ENCODE peak calls at places on chromosomes 2 and 18, in ten cellular contexts. One of them, this sample, is unnamed. For H3K27me3 and H3K36me3, the result is how much of the 10 kb centered on the place peaks cover.

GRCh38 chr2:217247511-217247910 is 387.6 kb upstream of the TNP1 start:
- ATAC-seq in PC-3: no peak
- ATAC-seq in left lung: no peak
- ATAC-seq in lower lobe of right lung: no peak
- ATAC-seq in CD8-positive, alpha-beta T cell: no peak
- ATAC-seq in lung: no peak
- ATAC-seq in psoas muscle: peak
- ATAC-seq in pancreas: no peak
- ATAC-seq in body of pancreas: no peak
- ATAC-seq in heart left ventricle: no peak
- ATAC-seq in this sample: no peak

GRCh38 chr2:196914867-196915465 is 11.5 kb downstream of the PGAP1 start:
- ATAC-seq in PC-3: no peak
- ATAC-seq in left lung: no peak
- ATAC-seq in lower lobe of right lung: no peak
- ATAC-seq in CD8-positive, alpha-beta T cell: peak
- ATAC-seq in lung: no peak
- ATAC-seq in psoas muscle: no peak
- ATAC-seq in pancreas: no peak
- ATAC-seq in body of pancreas: no peak
- ATAC-seq in heart left ventricle: no peak
- ATAC-seq in this sample: no peak

GRCh38 chr2:196431957-196432356 is 207.6 kb upstream of the CCDC150 start:
- ATAC-seq in PC-3: peak
- ATAC-seq in left lung: no peak
- ATAC-seq in lower lobe of right lung: no peak
- ATAC-seq in CD8-positive, alpha-beta T cell: no peak
- ATAC-seq in lung: no peak
- ATAC-seq in psoas muscle: no peak
- ATAC-seq in pancreas: no peak
- ATAC-seq in body of pancreas: no peak
- ATAC-seq in heart left ventricle: no peak
- ATAC-seq in this sample: no peak

GRCh38 chr2:146370821-146371220 is 1474.0 kb upstream of the ACVR2A start:
- ATAC-seq in PC-3: peak
- ATAC-seq in left lung: no peak
- ATAC-seq in lower lobe of right lung: no peak
- ATAC-seq in CD8-positive, alpha-beta T cell: no peak
- ATAC-seq in lung: no peak
- ATAC-seq in psoas muscle: no peak
- ATAC-seq in pancreas: no peak
- ATAC-seq in body of pancreas: no peak
- ATAC-seq in heart left ventricle: no peak
- ATAC-seq in this sample: no peak

GRCh38 chr2:6791682-6792081 is 74.0 kb downstream of the CMPK2 start:
- ATAC-seq in PC-3: no peak
- ATAC-seq in left lung: no peak
- ATAC-seq in lower lobe of right lung: no peak
- ATAC-seq in CD8-positive, alpha-beta T cell: no peak
- ATAC-seq in lung: no peak
- ATAC-seq in psoas muscle: no peak
- ATAC-seq in pancreas: no peak
- ATAC-seq in body of pancreas: no peak
- ATAC-seq in heart left ventricle: no peak
- ATAC-seq in this sample: no peak

GRCh38 chr2:219434718-219435525 is at the start of gene SPEG:
- ATAC-seq in PC-3: no peak
- ATAC-seq in left lung: peak
- ATAC-seq in lower lobe of right lung: peak
- ATAC-seq in CD8-positive, alpha-beta T cell: peak
- ATAC-seq in lung: peak
- ATAC-seq in psoas muscle: peak
- ATAC-seq in pancreas: peak
- ATAC-seq in body of pancreas: no peak
- ATAC-seq in heart left ventricle: peak
- ATAC-seq in this sample: no peak

GRCh38 chr2:134412639-134412999 is 158.7 kb downstream of the MGAT5 start:
- ATAC-seq in PC-3: no peak
- ATAC-seq in left lung: no peak
- ATAC-seq in lower lobe of right lung: no peak
- ATAC-seq in CD8-positive, alpha-beta T cell: no peak
- ATAC-seq in lung: no peak
- ATAC-seq in psoas muscle: no peak
- ATAC-seq in pancreas: peak
- ATAC-seq in body of pancreas: peak
- ATAC-seq in heart left ventricle: no peak
- ATAC-seq in this sample: no peak

GRCh38 chr18:28127228-28127627 is 49.7 kb downstream of the CDH2 start:
- ATAC-seq in PC-3: no peak
- ATAC-seq in left lung: no peak
- ATAC-seq in lower lobe of right lung: no peak
- ATAC-seq in CD8-positive, alpha-beta T cell: no peak
- ATAC-seq in lung: no peak
- ATAC-seq in psoas muscle: no peak
- ATAC-seq in pancreas: no peak
- ATAC-seq in body of pancreas: no peak
- ATAC-seq in heart left ventricle: peak
- ATAC-seq in this sample: no peak

GRCh38 chr2:20421988-20422678 is 24.7 kb upstream of the RHOB start:
- ATAC-seq in PC-3: peak
- ATAC-seq in left lung: peak
- ATAC-seq in lower lobe of right lung: peak
- ATAC-seq in CD8-positive, alpha-beta T cell: no peak
- ATAC-seq in lung: peak
- ATAC-seq in psoas muscle: peak
- ATAC-seq in pancreas: peak
- ATAC-seq in body of pancreas: peak
- ATAC-seq in heart left ventricle: peak
- ATAC-seq in this sample: peak

GRCh38 chr2:120419955-120420354 is 74.0 kb downstream of the INHBB start:
- ATAC-seq in PC-3: no peak
- ATAC-seq in left lung: no peak
- ATAC-seq in lower lobe of right lung: no peak
- ATAC-seq in CD8-positive, alpha-beta T cell: no peak
- ATAC-seq in lung: no peak
- ATAC-seq in psoas muscle: no peak
- ATAC-seq in pancreas: no peak
- ATAC-seq in body of pancreas: no peak
- ATAC-seq in heart left ventricle: no peak
- ATAC-seq in this sample: no peak

GRCh38 chr2:12448846-12449480 is 267.8 kb upstream of the TRIB2 start:
- ATAC-seq in PC-3: no peak
- ATAC-seq in left lung: no peak
- ATAC-seq in lower lobe of right lung: no peak
- ATAC-seq in CD8-positive, alpha-beta T cell: no peak
- ATAC-seq in lung: no peak
- ATAC-seq in psoas muscle: no peak
- ATAC-seq in pancreas: no peak
- ATAC-seq in body of pancreas: no peak
- ATAC-seq in heart left ventricle: no peak
- ATAC-seq in this sample: no peak

GRCh38 chr2:213932-214693 is 49.7 kb downstream of the SH3YL1 start:
- ATAC-seq in PC-3: peak
- ATAC-seq in left lung: no peak
- ATAC-seq in lower lobe of right lung: no peak
- ATAC-seq in CD8-positive, alpha-beta T cell: no peak
- ATAC-seq in lung: no peak
- ATAC-seq in psoas muscle: no peak
- ATAC-seq in pancreas: peak
- ATAC-seq in body of pancreas: peak
- ATAC-seq in heart left ventricle: peak
- ATAC-seq in this sample: no peak

GRCh38 chr18:76380791-76381405 is 114.1 kb downstream of the ZNF516 start:
- ATAC-seq in PC-3: no peak
- ATAC-seq in left lung: no peak
- ATAC-seq in lower lobe of right lung: no peak
- ATAC-seq in CD8-positive, alpha-beta T cell: no peak
- ATAC-seq in lung: no peak
- ATAC-seq in psoas muscle: no peak
- ATAC-seq in pancreas: peak
- ATAC-seq in body of pancreas: no peak
- ATAC-seq in heart left ventricle: no peak
- ATAC-seq in this sample: no peak

GRCh38 chr2:196076778-196077568 is 8.3 kb upstream of the DNAH7 start:
- ATAC-seq in PC-3: no peak
- ATAC-seq in left lung: no peak
- ATAC-seq in lower lobe of right lung: no peak
- ATAC-seq in CD8-positive, alpha-beta T cell: no peak
- ATAC-seq in lung: no peak
- ATAC-seq in psoas muscle: no peak
- ATAC-seq in pancreas: no peak
- ATAC-seq in body of pancreas: no peak
- ATAC-seq in heart left ventricle: no peak
- ATAC-seq in this sample: no peak

GRCh38 chr18:58803978-58804377 is 60.7 kb upstream of the ZNF532 start:
- ATAC-seq in PC-3: no peak
- ATAC-seq in left lung: no peak
- ATAC-seq in lower lobe of right lung: no peak
- ATAC-seq in CD8-positive, alpha-beta T cell: no peak
- ATAC-seq in lung: no peak
- ATAC-seq in psoas muscle: no peak
- ATAC-seq in pancreas: no peak
- ATAC-seq in body of pancreas: no peak
- ATAC-seq in heart left ventricle: no peak
- ATAC-seq in this sample: no peak

GRCh38 chr2:70903641-70904340 is 31.9 kb upstream of the ATP6V1B1 start:
- ATAC-seq in PC-3: no peak
- ATAC-seq in left lung: no peak
- ATAC-seq in lower lobe of right lung: no peak
- ATAC-seq in CD8-positive, alpha-beta T cell: no peak
- ATAC-seq in lung: no peak
- ATAC-seq in psoas muscle: no peak
- ATAC-seq in pancreas: no peak
- ATAC-seq in body of pancreas: no peak
- ATAC-seq in heart left ventricle: no peak
- ATAC-seq in this sample: no peak
- H3K27me3 ChIP-seq in PC-3: under half
- H3K27me3 ChIP-seq in left lung: half or more
- H3K27me3 ChIP-seq in lower lobe of right lung: half or more
- H3K27me3 ChIP-seq in CD8-positive, alpha-beta T cell: half or more
- H3K27me3 ChIP-seq in lung: under half
- H3K27me3 ChIP-seq in psoas muscle: under half
- H3K27me3 ChIP-seq in pancreas: under half
- H3K27me3 ChIP-seq in body of pancreas: under half
- H3K27me3 ChIP-seq in heart left ventricle: half or more
- H3K27me3 ChIP-seq in this sample: half or more

GRCh38 chr2:231457101-231457500 is 7.2 kb downstream of the NCL start:
- ATAC-seq in PC-3: no peak
- ATAC-seq in left lung: peak
- ATAC-seq in lower lobe of right lung: peak
- ATAC-seq in CD8-positive, alpha-beta T cell: no peak
- ATAC-seq in lung: peak
- ATAC-seq in psoas muscle: peak
- ATAC-seq in pancreas: no peak
- ATAC-seq in body of pancreas: no peak
- ATAC-seq in heart left ventricle: no peak
- ATAC-seq in this sample: no peak
- H3K36me3 ChIP-seq in PC-3: half or more
- H3K36me3 ChIP-seq in left lung: half or more
- H3K36me3 ChIP-seq in lower lobe of right lung: half or more
- H3K36me3 ChIP-seq in CD8-positive, alpha-beta T cell: half or more
- H3K36me3 ChIP-seq in lung: half or more
- H3K36me3 ChIP-seq in psoas muscle: half or more
- H3K36me3 ChIP-seq in pancreas: half or more
- H3K36me3 ChIP-seq in body of pancreas: under half
- H3K36me3 ChIP-seq in heart left ventricle: half or more
- H3K36me3 ChIP-seq in this sample: half or more

GRCh38 chr2:8479298-8479697 is 202.6 kb upstream of the ID2 start:
- ATAC-seq in PC-3: no peak
- ATAC-seq in left lung: no peak
- ATAC-seq in lower lobe of right lung: no peak
- ATAC-seq in CD8-positive, alpha-beta T cell: no peak
- ATAC-seq in lung: no peak
- ATAC-seq in psoas muscle: no peak
- ATAC-seq in pancreas: peak
- ATAC-seq in body of pancreas: peak
- ATAC-seq in heart left ventricle: peak
- ATAC-seq in this sample: no peak

GRCh38 chr2:8478133-8478793 is 203.6 kb upstream of the ID2 start:
- ATAC-seq in PC-3: no peak
- ATAC-seq in left lung: peak
- ATAC-seq in lower lobe of right lung: peak
- ATAC-seq in CD8-positive, alpha-beta T cell: peak
- ATAC-seq in lung: no peak
- ATAC-seq in psoas muscle: peak
- ATAC-seq in pancreas: peak
- ATAC-seq in body of pancreas: no peak
- ATAC-seq in heart left ventricle: no peak
- ATAC-seq in this sample: peak

GRCh38 chr2:8481463-8482009 is 200.3 kb upstream of the ID2 start:
- ATAC-seq in PC-3: no peak
- ATAC-seq in left lung: no peak
- ATAC-seq in lower lobe of right lung: no peak
- ATAC-seq in CD8-positive, alpha-beta T cell: peak
- ATAC-seq in lung: no peak
- ATAC-seq in psoas muscle: no peak
- ATAC-seq in pancreas: no peak
- ATAC-seq in body of pancreas: no peak
- ATAC-seq in heart left ventricle: no peak
- ATAC-seq in this sample: no peak

GRCh38 chr2:8482432-8482831 is 199.4 kb upstream of the ID2 start:
- ATAC-seq in PC-3: no peak
- ATAC-seq in left lung: no peak
- ATAC-seq in lower lobe of right lung: no peak
- ATAC-seq in CD8-positive, alpha-beta T cell: no peak
- ATAC-seq in lung: no peak
- ATAC-seq in psoas muscle: no peak
- ATAC-seq in pancreas: no peak
- ATAC-seq in body of pancreas: no peak
- ATAC-seq in heart left ventricle: no peak
- ATAC-seq in this sample: no peak

DNA sequence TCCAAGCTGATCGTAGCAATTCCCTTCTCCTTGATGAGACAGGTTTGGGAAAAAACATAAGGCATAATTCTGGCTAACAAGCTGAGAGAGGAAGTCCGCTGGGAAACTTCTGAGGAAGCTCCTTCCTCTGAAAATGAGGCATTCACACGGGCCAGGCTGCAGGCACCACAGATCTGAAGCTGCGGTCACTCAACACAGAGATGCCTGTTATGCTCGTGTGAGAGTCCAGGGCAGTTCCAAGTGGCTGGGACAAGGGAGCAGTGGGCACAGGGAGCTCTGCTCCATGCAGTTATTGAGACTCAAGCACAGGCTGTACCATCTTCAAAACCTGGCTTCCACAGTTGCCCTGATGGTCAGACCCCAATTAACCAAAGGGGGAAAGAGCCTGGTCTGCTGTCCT is 200.9 kb upstream of the ID2 start:
- ATAC-seq in PC-3: no peak
- ATAC-seq in left lung: no peak
- ATAC-seq in lower lobe of right lung: no peak
- ATAC-seq in CD8-positive, alpha-beta T cell: no peak
- ATAC-seq in lung: no peak
- ATAC-seq in psoas muscle: no peak
- ATAC-seq in pancreas: no peak
- ATAC-seq in body of pancreas: no peak
- ATAC-seq in heart left ventricle: no peak
- ATAC-seq in this sample: no peak
- H3K27me3 ChIP-seq in PC-3: under half
- H3K27me3 ChIP-seq in left lung: under half
- H3K27me3 ChIP-seq in lower lobe of right lung: under half
- H3K27me3 ChIP-seq in CD8-positive, alpha-beta T cell: under half
- H3K27me3 ChIP-seq in lung: under half
- H3K27me3 ChIP-seq in psoas muscle: under half
- H3K27me3 ChIP-seq in pancreas: under half
- H3K27me3 ChIP-seq in body of pancreas: under half
- H3K27me3 ChIP-seq in heart left ventricle: under half
- H3K27me3 ChIP-seq in this sample: under half

GRCh38 chr2:96191937-96192670 is 16.5 kb downstream of the STARD7 start:
- ATAC-seq in PC-3: no peak
- ATAC-seq in left lung: no peak
- ATAC-seq in lower lobe of right lung: no peak
- ATAC-seq in CD8-positive, alpha-beta T cell: no peak
- ATAC-seq in lung: no peak
- ATAC-seq in psoas muscle: no peak
- ATAC-seq in pancreas: no peak
- ATAC-seq in body of pancreas: no peak
- ATAC-seq in heart left ventricle: peak
- ATAC-seq in this sample: no peak
- H3K36me3 ChIP-seq in PC-3: half or more
- H3K36me3 ChIP-seq in left lung: half or more
- H3K36me3 ChIP-seq in lower lobe of right lung: half or more
- H3K36me3 ChIP-seq in CD8-positive, alpha-beta T cell: half or more
- H3K36me3 ChIP-seq in lung: under half
- H3K36me3 ChIP-seq in psoas muscle: half or more
- H3K36me3 ChIP-seq in pancreas: under half
- H3K36me3 ChIP-seq in body of pancreas: under half
- H3K36me3 ChIP-seq in heart left ventricle: under half
- H3K36me3 ChIP-seq in this sample: under half

This sample was measured in gastroesophageal sphincter.